ENCODE peak calls at places on chromosomes 1 and 21, in seven cellular contexts. B is HepG2, D is endothelial cell of umbilical vein, Q is GM12878, E is K562, C is H1, T is HCT116. U is an unnamed sample.

GRCh38 chr1:10637833-10638558 is 158.4 kb downstream of the CASZ1 start:
- DNase-seq in C (no peak), Q (no peak), B (no peak), D (no peak), T (no peak), E (no peak), U (no peak)

GRCh38 chr21:17925900-17926299 is 106.7 kb upstream of the C21orf91 start:
- DNase-seq in Q (no peak), D (peak; percentile 17), E (no peak), B (peak; percentile 20), T (no peak), C (no peak), U (peak; percentile 43)

GRCh38 chr1:30912203-30912602 is 3.6 kb upstream of the SDC3 start:
- DNase-seq in Q (no peak), T (no peak), D (no peak), C (no peak), B (no peak), E (no peak), U (no peak)

GRCh38 chr1:146019225-146020057 is 2.1 kb downstream of the HJV start:
- DNase-seq in D (no peak), Q (no peak), B (no peak), E (no peak), C (no peak), T (no peak), U (peak; percentile 82)

GRCh38 chr21:25717491-25718139 is 17.1 kb downstream of the ATP5PF start:
- DNase-seq in B (no peak), Q (no peak), T (no peak), D (peak; percentile 67), C (no peak), E (peak; percentile 67), U (peak; percentile 39)

GRCh38 chr1:114510235-114511047 is 562 bp downstream of the TRIM33 start:
- DNase-seq in D (peak; percentile 62), B (no peak), T (peak; percentile 6), Q (no peak), C (no peak), E (peak; percentile 89), U (peak; percentile 59)

GRCh38 chr21:36835383-36835795 is 131.1 kb downstream of the HLCS start:
- DNase-seq in T (no peak), Q (no peak), E (no peak), C (no peak), B (no peak), D (no peak), U (no peak)

GRCh38 chr1:222790115-222790514 is 24.7 kb upstream of the DISP1 start:
- DNase-seq in Q (no peak), B (no peak), D (no peak), T (no peak), E (no peak), C (no peak), U (no peak)

GRCh38 chr1:218350909-218351616 is 5.9 kb downstream of the TGFB2 start:
- DNase-seq in E (no peak), D (peak; percentile 79), Q (no peak), C (no peak), T (no peak), B (no peak), U (no peak)

GRCh38 chr21:14533555-14534400 is 12.3 kb downstream of the SAMSN1 start:
- DNase-seq in E (no peak), D (peak; percentile 77), B (no peak), T (peak; percentile 67), Q (peak; percentile 56), C (no peak), U (no peak)

GRCh38 chr21:45870421-45870820 is 111.1 kb upstream of the COL6A1 start:
- DNase-seq in E (no peak), D (no peak), Q (no peak), T (no peak), B (no peak), C (no peak), U (no peak)

GRCh38 chr1:81847063-81847462 is 46.3 kb downstream of the ADGRL2 start:
- DNase-seq in E (no peak), C (no peak), D (no peak), Q (no peak), B (no peak), T (no peak), U (no peak)

GRCh38 chr1:25945756-25946155 is 39.5 kb upstream of the STMN1 start:
- DNase-seq in E (no peak), B (no peak), T (no peak), Q (no peak), C (no peak), D (no peak), U (no peak)

GRCh38 chr1:109620396-109620817 is 770 bp downstream of the AMPD2 start:
- DNase-seq in Q (no peak), C (no peak), E (peak; percentile 61), T (no peak), B (no peak), D (no peak), U (no peak)

GRCh38 chr1:6420594-6421042 is 899 bp upstream of the HES2 start:
- DNase-seq in D (no peak), E (peak; percentile 77), Q (no peak), C (no peak), B (no peak), T (no peak), U (peak; percentile 54)

GRCh38 chr1:1996207-1996651 is 7.4 kb downstream of the CFAP74 start:
- DNase-seq in E (no peak), Q (no peak), T (no peak), D (no peak), B (no peak), C (no peak), U (no peak)

GRCh38 chr1:19115082-19115808 is 94.8 kb downstream of the UBR4 start:
- DNase-seq in Q (no peak), D (no peak), B (no peak), T (no peak), C (no peak), E (no peak), U (no peak)

GRCh38 chr1:19110266-19110927 is 99.7 kb downstream of the UBR4 start:
- DNase-seq in E (no peak), B (no peak), Q (no peak), T (no peak), D (no peak), C (no peak), U (no peak)

GRCh38 chr1:19109545-19109944 is 100.5 kb downstream of the UBR4 start:
- DNase-seq in T (no peak), D (no peak), C (no peak), Q (no peak), B (no peak), E (no peak), U (no peak)

DNA sequence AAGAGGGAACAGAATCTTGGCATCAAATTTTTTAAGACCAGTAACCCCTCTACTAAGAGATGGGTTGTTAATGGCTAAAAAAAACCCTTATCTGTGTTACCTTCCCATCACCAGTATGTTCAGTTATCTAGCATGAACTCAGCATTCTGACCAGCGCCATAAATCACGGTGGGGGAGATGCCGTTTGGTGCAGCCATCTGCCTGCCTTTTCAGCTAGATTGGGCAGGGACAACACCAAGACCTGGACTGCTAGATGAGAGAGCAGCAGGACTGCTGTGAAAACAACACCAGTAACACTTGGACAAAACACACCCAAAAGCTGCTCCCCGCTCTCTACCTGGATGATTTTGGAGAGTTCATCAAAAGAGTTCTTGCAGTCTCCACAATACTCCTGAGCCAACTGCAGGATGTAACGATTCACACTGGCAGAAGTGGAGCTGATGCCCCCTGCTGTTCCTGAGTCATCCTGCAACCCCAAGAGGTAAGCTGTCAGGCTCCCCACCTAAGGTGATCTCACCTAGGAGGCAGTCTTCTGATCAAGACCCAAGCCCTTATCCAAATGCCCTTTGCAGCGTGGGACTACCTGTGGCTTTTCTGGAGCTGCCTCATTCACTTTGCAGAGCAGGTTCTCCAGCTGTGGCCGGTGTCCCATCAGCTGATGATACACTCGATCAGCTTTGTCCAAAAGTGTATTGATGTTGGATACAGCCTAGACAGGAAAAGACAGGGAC is 96.5 kb downstream of the UBR4 start:
- DNase-seq in D (peak; percentile 34), Q (no peak), C (peak; percentile 10), E (peak; percentile 73), T (peak; percentile 33), B (peak; percentile 46), U (peak; percentile 36)
- TF ChIP-seq CTCF in D (peak; percentile 42), Q (peak; percentile 53), C (peak; percentile 14), E (peak; percentile 77), T (peak; percentile 53), B (peak; percentile 77), U (no peak)

GRCh38 chr1:239896569-239896968 is 195.1 kb upstream of the FMN2 start:
- DNase-seq in C (no peak), E (no peak), Q (no peak), B (no peak), D (no peak), T (no peak), U (no peak)

GRCh38 chr1:239888639-239889038 is 203.0 kb upstream of the FMN2 start:
- DNase-seq in Q (no peak), D (no peak), B (no peak), T (no peak), E (no peak), C (no peak), U (no peak)

GRCh38 chr1:239891621-239892358 is 199.9 kb upstream of the FMN2 start:
- DNase-seq in E (no peak), C (no peak), B (no peak), D (no peak), T (no peak), Q (no peak), U (no peak)

GRCh38 chr1:239893127-239893731 is 198.5 kb upstream of the FMN2 start:
- DNase-seq in B (no peak), C (no peak), E (no peak), D (no peak), Q (no peak), T (no peak), U (no peak)

DNA sequence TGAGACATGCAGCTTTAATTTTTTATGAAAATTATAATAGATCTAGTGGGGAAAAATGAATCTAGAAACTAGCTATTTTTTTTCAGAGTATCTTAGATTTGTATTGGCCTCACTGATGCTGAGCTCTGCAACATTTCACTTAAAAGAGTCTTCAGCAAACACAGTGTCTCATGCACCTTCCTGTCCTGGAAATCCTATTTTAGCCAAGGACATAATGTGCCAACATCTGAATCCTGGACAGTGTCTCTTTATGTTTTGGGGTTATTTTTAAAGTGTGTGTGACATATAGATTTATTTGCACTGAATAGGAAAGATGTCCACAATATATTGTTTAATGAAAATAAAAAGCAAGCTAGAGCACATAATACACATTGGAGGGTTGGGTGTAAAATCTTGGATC is 199.1 kb upstream of the FMN2 start:
- DNase-seq in Q (no peak), D (no peak), T (no peak), B (no peak), C (no peak), E (no peak), U (no peak)
- TF ChIP-seq POLR2AphosphoS5 in Q (no peak), D (no peak), T (no peak), B (no peak), C (no peak), E (no peak), U (no peak)

GRCh38 chr1:166920561-166921475 is 44.8 kb upstream of the TADA1 start:
- DNase-seq in T (no peak), C (peak; percentile 25), B (no peak), Q (no peak), E (no peak), D (no peak), U (peak; percentile 79)
- TF ChIP-seq EZH2 in T (no peak), C (peak; percentile 62), B (no peak), Q (no peak), E (no peak), D (peak; percentile 93), U (peak; percentile 70)

DNA sequence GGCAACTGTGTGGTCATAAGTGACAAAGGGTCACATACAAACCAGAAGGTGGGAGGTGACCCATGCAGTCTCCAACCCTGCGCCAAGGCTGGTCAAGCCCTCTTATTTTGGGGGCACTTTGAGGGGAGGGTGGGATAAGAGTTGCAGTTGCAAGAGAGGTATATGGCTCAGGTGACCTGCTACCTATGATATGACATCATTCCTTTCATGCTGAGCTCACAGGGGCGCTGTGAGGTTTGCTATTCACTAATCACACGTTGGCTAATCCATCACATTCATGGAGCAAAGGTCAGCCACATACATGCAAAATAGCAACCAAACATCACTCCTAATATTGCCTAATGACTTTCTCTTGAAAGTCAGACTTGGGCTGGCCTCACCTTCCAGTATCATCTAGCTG is 72.0 kb upstream of the PAXBP1 start:
- DNase-seq in Q (no peak), C (no peak), T (no peak), E (no peak), B (no peak), D (no peak), U (no peak)
- TF ChIP-seq CTCF in Q (no peak), C (no peak), T (no peak), E (no peak), B (no peak), D (no peak), U (no peak)